ENCODE peak calls at places on chromosomes 6 and 20, in nine cellular contexts. S is GM23248; A is fibroblast of the aortic adventitia; J is SHP77 treated with DMSO at 0.1 percent for 48 hours; V is GM20000; I is stimulated activated CD8-positive, alpha-beta memory T cell treated with anti-CD3 and anti-CD28 coated beads, Interleukin-2, amount 100 ng/mL, for 48 hours; W is cardiac fibroblast; K is Peyer's patch; T is kidney tubule cell. N is an unnamed sample.

GRCh38 chr6:5838656-5839396 is 167.9 kb downstream of the NRN1 start:
- DNase-seq in S (no peak), A (no peak), J (no peak), V (no peak), I (no peak), W (no peak), K (no peak), T (no peak), N (no peak)

GRCh38 chr6:55239099-55239498 is 64.8 kb downstream of the HCRTR2 start:
- DNase-seq in S (no peak), A (peak), J (no peak), V (no peak), I (no peak), W (no peak), K (no peak), T (peak), N (no peak)

GRCh38 chr6:107116328-107116892 is 1.1 kb upstream of the BEND3 start:
- DNase-seq in S (peak), A (no peak), J (peak), V (peak), I (peak), W (peak), K (peak), T (peak), N (no peak)

GRCh38 chr6:22363166-22363965 is 66.5 kb upstream of the PRL start:
- DNase-seq in S (no peak), A (peak), J (peak), V (no peak), I (no peak), W (no peak), K (no peak), T (peak), N (no peak)

GRCh38 chr20:57717797-57718196 is 8.0 kb upstream of the PMEPA1 start:
- DNase-seq in S (peak), A (peak), J (no peak), V (no peak), I (no peak), W (peak), K (no peak), T (peak), N (no peak)

GRCh38 chr6:52389626-52390360 is 27.8 kb downstream of the PAQR8 start:
- DNase-seq in S (peak), A (peak), J (peak), V (peak), I (no peak), W (peak), K (peak), T (peak), N (peak)

GRCh38 chr6:23454090-23454998 is 671.7 kb upstream of the NRSN1 start:
- DNase-seq in S (peak), A (no peak), J (no peak), V (no peak), I (no peak), W (peak), K (no peak), T (peak), N (no peak)

GRCh38 chr6:35014786-35015185 is 125.7 kb downstream of the ANKS1A start:
- DNase-seq in S (peak), A (peak), J (no peak), V (no peak), I (no peak), W (peak), K (no peak), T (peak), N (no peak)

GRCh38 chr20:10314198-10314597 is 95.6 kb downstream of the SNAP25 start:
- DNase-seq in S (peak), A (peak), J (no peak), V (no peak), I (no peak), W (peak), K (no peak), T (no peak), N (no peak)

GRCh38 chr6:24891004-24891403 is 44.8 kb downstream of the RIPOR2 start:
- DNase-seq in S (no peak), A (no peak), J (no peak), V (no peak), I (no peak), W (no peak), K (no peak), T (no peak), N (no peak)

GRCh38 chr6:127120109-127120786 is 1.8 kb downstream of the RSPO3 start:
- DNase-seq in S (no peak), A (no peak), J (no peak), V (peak), I (no peak), W (no peak), K (peak), T (no peak), N (peak)